ENCODE peak calls at places on chromosomes 4 and X, in seven cellular contexts. Z is MM.1S, C is keratinocyte, E is mammary epithelial cell, P is GM23338, F is fibroblast of lung, L is endothelial cell of umbilical vein. X is an unnamed sample.

GRCh38 chr4:1981251-1982055 is 27.3 kb downstream of the NELFA start:
- DNase-seq in P (peak; percentile 64), Z (no peak), C (no peak), F (no peak), E (no peak), L (no peak), X (peak; percentile 60)

GRCh38 chrX:55135171-55135570 is 46.4 kb downstream of the PAGE2 start:
- DNase-seq in L (peak; percentile 59), E (peak; percentile 8), P (peak; percentile 20), C (no peak), F (peak; percentile 13), Z (peak; percentile 12), X (peak; percentile 43)

GRCh38 chr4:128571747-128572146 is 237.8 kb upstream of the JADE1 start:
- DNase-seq in F (peak; percentile 98), E (peak; percentile 66), Z (peak; percentile 69), L (peak; percentile 95), C (peak; percentile 54), P (no peak), X (no peak)

GRCh38 chr4:89723096-89723495 is 113.9 kb downstream of the SNCA start:
- DNase-seq in L (peak; percentile 59), F (no peak), P (no peak), E (no peak), C (no peak), Z (no peak), X (no peak)

GRCh38 chr4:87009095-87009648 is 74.4 kb downstream of the AFF1 start:
- DNase-seq in Z (no peak), C (no peak), L (peak; percentile 67), P (no peak), F (no peak), E (no peak), X (no peak)

GRCh38 chr4:152679414-152680281 is at the start of gene TMEM154:
- DNase-seq in C (peak; percentile 88), Z (peak; percentile 81), L (peak; percentile 75), E (peak; percentile 97), F (peak; percentile 85), P (peak; percentile 87), X (peak; percentile 78)

GRCh38 chr4:151434183-151434860 is 25.3 kb downstream of the FHIP1A start:
- DNase-seq in L (no peak), Z (no peak), E (peak; percentile 60), C (no peak), P (no peak), F (peak; percentile 84), X (no peak)

GRCh38 chr4:10083861-10084641 is 32.5 kb downstream of the WDR1 start:
- DNase-seq in E (no peak), P (no peak), F (no peak), L (no peak), C (no peak), Z (no peak), X (no peak)

DNA sequence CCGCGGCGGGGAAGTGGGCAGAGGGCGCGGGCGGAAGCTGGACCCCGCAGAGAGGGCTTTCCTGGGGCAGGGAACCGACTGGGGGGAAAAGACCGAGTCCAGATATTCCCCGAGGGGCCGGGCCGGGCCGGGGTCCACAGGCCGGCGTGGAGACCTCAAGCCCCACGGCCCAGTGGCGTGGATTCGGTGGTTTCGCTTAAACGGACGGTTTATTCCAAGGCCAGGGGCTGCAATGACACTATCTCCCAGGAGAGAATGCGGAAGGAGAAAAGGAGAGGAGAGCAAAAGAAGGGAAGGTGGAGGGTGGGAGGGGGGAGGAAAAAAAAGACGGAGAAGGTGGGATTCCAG is 10.8 kb downstream of the ARX start:
- DNase-seq in C (no peak), E (no peak), L (no peak), Z (no peak), P (peak; percentile 57), F (no peak), X (no peak)
- TF ChIP-seq EZH2 in C (no peak), E (no peak), L (peak; percentile 75), Z (no peak), P (peak; percentile 85), F (no peak), X (no peak)

GRCh38 chrX:86981326-86981890 is 536.2 kb upstream of the KLHL4 start:
- DNase-seq in P (peak; percentile 22), F (no peak), E (no peak), C (no peak), L (no peak), Z (no peak), X (no peak)
- H3K4me3 ChIP-seq in P (no peak overlapping the region), F (no peak overlapping the region), E (no peak overlapping the region), C (no peak overlapping the region), L (no peak overlapping the region), Z (no peak overlapping the region), X (no peak overlapping the region)

GRCh38 chr4:54539500-54540029 is 118.2 kb upstream of the KIT start:
- DNase-seq in L (peak; percentile 38), Z (no peak), F (peak; percentile 39), C (no peak), P (peak; percentile 80), E (no peak), X (peak; percentile 3)
- TF ChIP-seq CTCF in L (no peak), Z (no peak), F (no peak), C (no peak), P (no peak), E (no peak), X (no peak)

GRCh38 chr4:3463556-3464348 is 646 bp downstream of the DOK7 start:
- DNase-seq in L (no peak), F (no peak), E (no peak), Z (no peak), C (no peak), P (no peak), X (no peak)

GRCh38 chr4:3462321-3462789 is 751 bp upstream of the DOK7 start:
- DNase-seq in F (no peak), Z (no peak), L (no peak), C (no peak), P (no peak), E (no peak), X (no peak)

GRCh38 chr4:3461515-3462291 is 1.4 kb upstream of the DOK7 start:
- DNase-seq in F (peak; percentile 31), P (no peak), C (peak; percentile 54), L (peak; percentile 12), E (peak; percentile 76), Z (no peak), X (no peak)

GRCh38 chr4:3464349-3464905 is 1.3 kb downstream of the DOK7 start:
- DNase-seq in Z (no peak), C (no peak), L (no peak), P (no peak), F (no peak), E (no peak), X (no peak)

GRCh38 chr4:3462790-3463415 is at the start of gene DOK7:
- DNase-seq in P (peak; percentile 63), E (no peak), L (no peak), F (no peak), C (no peak), Z (no peak), X (no peak)
- TF ChIP-seq EZH2 in P (no peak), E (no peak), L (no peak), F (no peak), C (peak; percentile 81), Z (no peak), X (no peak)

GRCh38 chr4:3766791-3767561 is 791 bp downstream of the ADRA2C start:
- DNase-seq in L (no peak), Z (no peak), P (peak; percentile 89), C (no peak), F (peak; percentile 7), E (peak; percentile 10), X (peak; percentile 71)

GRCh38 chr4:3765271-3766206 is 646 bp upstream of the ADRA2C start:
- DNase-seq in F (peak; percentile 69), Z (no peak), L (no peak), C (no peak), E (peak; percentile 33), P (peak; percentile 78), X (peak; percentile 73)

GRCh38 chr4:3767569-3768288 is 1.5 kb downstream of the ADRA2C start:
- DNase-seq in L (no peak), F (peak; percentile 23), E (peak; percentile 5), C (no peak), P (peak; percentile 79), Z (no peak), X (no peak)

GRCh38 chr4:3768842-3769641 is 2.9 kb downstream of the ADRA2C start:
- DNase-seq in P (no peak), E (no peak), C (no peak), Z (no peak), F (no peak), L (no peak), X (no peak)

DNA sequence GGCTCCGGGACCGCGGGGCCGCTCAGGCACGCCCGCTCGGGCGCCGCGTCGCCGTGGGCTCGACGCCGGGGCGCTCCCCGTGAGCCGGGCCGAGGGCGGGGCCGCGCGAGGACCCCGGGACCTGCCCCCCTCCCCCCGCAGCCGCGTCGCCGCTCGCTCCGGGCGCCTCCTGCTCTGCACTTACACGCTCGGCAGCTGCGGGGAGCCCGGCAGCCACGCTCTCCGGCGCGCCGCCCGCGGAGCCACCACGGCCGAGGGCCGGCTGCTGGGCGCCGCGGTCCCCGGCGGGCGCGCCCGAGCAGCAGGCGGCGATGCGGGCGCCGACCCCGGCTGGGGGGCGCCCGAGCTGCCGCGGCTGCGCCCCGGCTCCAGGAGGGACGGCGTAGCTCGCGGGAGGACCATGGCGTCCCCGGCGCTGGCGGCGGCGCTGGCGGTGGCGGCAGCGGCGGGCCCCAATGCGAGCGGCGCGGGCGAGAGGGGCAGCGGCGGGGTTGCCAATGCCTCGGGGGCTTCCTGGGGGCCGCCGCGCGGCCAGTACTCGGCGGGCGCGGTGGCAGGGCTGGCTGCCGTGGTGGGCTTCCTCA is at the start of gene ADRA2C:
- DNase-seq in C (no peak), E (no peak), P (peak; percentile 51), Z (no peak), L (no peak), F (peak; percentile 30), X (peak; percentile 46)
- H3K4me3 ChIP-seq in C (no peak within 1 kb of the TSS), E (peak within 1 kb of the TSS; percentile 34), P (peak within 1 kb of the TSS; percentile 60), Z (no peak within 1 kb of the TSS), L (no peak within 1 kb of the TSS), F (peak within 1 kb of the TSS; percentile 29), X (peak within 1 kb of the TSS; percentile 39)

DNA sequence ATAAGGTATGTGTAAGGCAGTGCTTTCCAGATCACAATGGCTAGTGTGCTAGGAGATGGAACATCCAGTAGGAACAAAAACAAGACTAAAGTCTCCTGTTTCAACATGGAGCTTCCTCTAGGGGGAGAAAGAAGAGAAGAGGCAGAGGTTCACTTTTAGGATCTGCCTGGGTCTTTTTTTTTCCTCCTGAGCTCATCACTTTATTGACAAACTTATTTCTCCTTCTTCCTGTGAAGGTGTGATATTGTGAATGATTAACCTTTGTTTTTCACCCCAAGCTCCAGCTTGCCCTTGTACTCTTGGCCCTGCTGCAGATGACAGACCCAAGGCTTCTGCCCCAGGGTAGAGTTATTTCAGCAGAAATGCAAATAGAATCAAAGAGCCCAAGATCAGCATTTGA is 13.5 kb downstream of the PAGE4 start:
- DNase-seq in L (no peak), E (no peak), F (no peak), Z (no peak), C (no peak), P (no peak), X (no peak)
- TF ChIP-seq CTCF in L (no peak), E (no peak), F (no peak), Z (no peak), C (no peak), P (peak; percentile 19), X (peak; percentile 15)

X was measured in A673.